ENCODE peak calls at places on chromosomes 7 and 10, in four cellular contexts. V, S, I and B are unnamed samples.

GRCh38 chr7:98314469-98314868 is 33.0 kb downstream of the BRI3 start:
- DNase-seq in V (no peak), S (peak), I (peak), B (no peak)

GRCh38 chr10:91286572-91286971 is 66.1 kb downstream of the PCGF5 start:
- DNase-seq in V (no peak), S (no peak), I (no peak), B (no peak)

GRCh38 chr7:90605055-90605454 is 8.9 kb downstream of the CDK14 start:
- DNase-seq in V (no peak), S (no peak), I (no peak), B (no peak)

GRCh38 chr10:109956454-109957091 is 33.3 kb upstream of the XPNPEP1 start:
- DNase-seq in V (peak), S (peak), I (peak), B (no peak)

GRCh38 chr7:26346611-26347200 is 55.0 kb downstream of the SNX10 start:
- DNase-seq in V (no peak), S (peak), I (peak), B (no peak)

GRCh38 chr10:62744136-62744535 is 60.4 kb upstream of the ADO start:
- DNase-seq in V (peak), S (no peak), I (peak), B (no peak)

GRCh38 chr7:158745057-158745715 is 40.6 kb upstream of the NCAPG2 start:
- DNase-seq in V (no peak), S (no peak), I (no peak), B (no peak)

GRCh38 chr10:87720665-87721064 is 61.0 kb downstream of the PAPSS2 start:
- DNase-seq in V (no peak), S (no peak), I (no peak), B (no peak)

GRCh38 chr10:122957474-122957873 is 3.4 kb upstream of the C10orf88 start:
- DNase-seq in V (no peak), S (peak), I (peak), B (no peak)

GRCh38 chr7:121032645-121033460 is 44.3 kb downstream of the CPED1 start:
- DNase-seq in V (no peak), S (peak), I (peak), B (no peak)

GRCh38 chr7:20320322-20320721 is 10.4 kb upstream of the ITGB8 start:
- DNase-seq in V (no peak), S (no peak), I (no peak), B (no peak)

GRCh38 chr7:42700376-42701327 is 211.2 kb downstream of the C7orf25 start:
- DNase-seq in V (no peak), S (no peak), I (no peak), B (no peak)

GRCh38 chr7:32102432-32102851 is 32.2 kb upstream of the PDE1C start:
- DNase-seq in V (no peak), S (no peak), I (no peak), B (no peak)

GRCh38 chr7:141246426-141246825 is 172.6 kb downstream of the TMEM178B start:
- DNase-seq in V (no peak), S (no peak), I (no peak), B (no peak)

GRCh38 chr7:25208525-25209221 is 19.6 kb downstream of the NPVF start:
- DNase-seq in V (no peak), S (no peak), I (no peak), B (no peak)

GRCh38 chr7:150941983-150942590 is 36.0 kb downstream of the KCNH2 start:
- DNase-seq in V (no peak), S (peak), I (no peak), B (no peak)

GRCh38 chr7:134829381-134829986 is 50.0 kb downstream of the CALD1 start:
- DNase-seq in V (no peak), S (no peak), I (no peak), B (no peak)

GRCh38 chr10:129971381-129972144 is 7.5 kb upstream of the EBF3 start:
- DNase-seq in V (peak), S (no peak), I (peak), B (no peak)

GRCh38 chr10:125260260-125260659 is 99.9 kb upstream of the CTBP2 start:
- DNase-seq in V (no peak), S (no peak), I (no peak), B (no peak)

GRCh38 chr7:132899-133298 is 59.5 kb upstream of the FAM20C start:
- DNase-seq in V (no peak), S (no peak), I (no peak), B (no peak)

GRCh38 chr7:96407427-96407826 is 85.5 kb upstream of the SLC25A13 start:
- DNase-seq in V (peak), S (peak), I (peak), B (no peak)

GRCh38 chr10:31961675-31962074 is 33.0 kb upstream of the ARHGAP12 start:
- DNase-seq in V (peak), S (peak), I (peak), B (no peak)

GRCh38 chr10:49293208-49293603 is 5.8 kb upstream of the C10orf71 start:
- DNase-seq in V (no peak), S (no peak), I (no peak), B (no peak)

GRCh38 chr10:47449102-47449978 is 34.6 kb downstream of the ANXA8 start:
- DNase-seq in V (no peak), S (no peak), I (no peak), B (no peak)

GRCh38 chr7:146331369-146331768 is 214.8 kb downstream of the CNTNAP2 start:
- DNase-seq in V (no peak), S (no peak), I (no peak), B (no peak)

GRCh38 chr7:38681882-38682281 is 50.7 kb upstream of the AMPH start:
- DNase-seq in V (peak), S (no peak), I (peak), B (no peak)

GRCh38 chr7:23471090-23471859 is 984 bp upstream of the IGF2BP3 start:
- DNase-seq in V (peak), S (no peak), I (peak), B (peak)

GRCh38 chr7:3200504-3200903 is 100.5 kb upstream of the SDK1 start:
- DNase-seq in V (peak), S (peak), I (peak), B (no peak)

GRCh38 chr10:85651507-85651902 is 715.1 kb downstream of the GRID1 start:
- DNase-seq in V (peak), S (no peak), I (no peak), B (no peak)

GRCh38 chr10:30170814-30171213 is 111.4 kb upstream of the JCAD start:
- DNase-seq in V (peak), S (peak), I (peak), B (no peak)

GRCh38 chr7:35839860-35840854 is 39.3 kb downstream of the SEPTIN7 start:
- DNase-seq in V (peak), S (peak), I (peak), B (no peak)

GRCh38 chr10:91590904-91591791 is 41.7 kb downstream of the PPP1R3C start:
- DNase-seq in V (peak), S (peak), I (peak), B (no peak)

GRCh38 chr7:31114593-31115343 is 62.7 kb downstream of the ADCYAP1R1 start:
- DNase-seq in V (peak), S (peak), I (peak), B (no peak)

GRCh38 chr7:116432517-116432916 is 67.0 kb upstream of the CAV2 start:
- DNase-seq in V (no peak), S (no peak), I (no peak), B (no peak)

GRCh38 chr10:11724938-11725776 is 17.0 kb upstream of the ECHDC3 start:
- DNase-seq in V (peak), S (peak), I (peak), B (no peak)

GRCh38 chr7:7851381-7851780 is 117.2 kb upstream of the GLCCI1 start:
- DNase-seq in V (peak), S (peak), I (no peak), B (no peak)

GRCh38 chr7:1807821-1808600 is 137.9 kb downstream of the ELFN1 start:
- DNase-seq in V (no peak), S (no peak), I (no peak), B (no peak)

GRCh38 chr10:131978851-131979250 is 2.9 kb downstream of the BNIP3 start:
- DNase-seq in V (no peak), S (no peak), I (no peak), B (no peak)

GRCh38 chr10:93697207-93697606 is 5.2 kb downstream of the FRA10AC1 start:
- DNase-seq in V (no peak), S (no peak), I (no peak), B (no peak)
- TF ChIP-seq CTCF in V (no peak), S (no peak), I (no peak), B (no peak)

GRCh38 chr7:100476903-100477870 is 1.8 kb downstream of the TSC22D4 start:
- DNase-seq in V (no peak), S (no peak), I (no peak), B (no peak)
- TF ChIP-seq CTCF in V (peak), S (peak), I (peak), B (no peak)

GRCh38 chr10:114271014-114271778 is 32.1 kb downstream of the VWA2 start:
- DNase-seq in V (peak), S (peak), I (no peak), B (no peak)
- TF ChIP-seq CTCF in V (no peak), S (no peak), I (no peak), B (no peak)

DNA sequence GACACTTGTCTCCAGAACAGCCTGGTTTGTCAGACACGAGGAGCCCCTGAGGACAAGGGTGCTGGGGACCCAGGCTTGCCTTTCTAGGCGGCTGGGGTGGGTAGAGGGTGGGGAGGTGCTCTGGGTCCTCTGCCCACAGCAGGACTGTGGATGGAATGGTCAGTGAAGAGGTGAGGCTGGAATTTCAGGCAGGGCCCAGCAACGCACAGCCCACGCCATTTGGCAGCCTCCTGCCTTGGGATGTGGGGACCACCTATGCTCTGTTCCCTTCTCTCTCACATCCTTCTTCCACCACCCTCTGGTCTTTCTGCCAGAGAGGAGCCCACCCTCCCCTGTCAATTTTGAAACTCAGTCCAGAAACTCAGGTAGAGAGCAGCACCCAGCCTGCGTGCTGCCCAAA is 103.2 kb downstream of the CXCL12 start:
- DNase-seq in V (no peak), S (no peak), I (no peak), B (no peak)
- TF ChIP-seq CTCF in V (no peak), S (no peak), I (no peak), B (no peak)

GRCh38 chr10:112435013-112435619 is 11.6 kb downstream of the ZDHHC6 start:
- DNase-seq in V (peak), S (peak), I (peak), B (no peak)
- TF ChIP-seq CTCF in V (peak), S (no peak), I (peak), B (peak)

DNA sequence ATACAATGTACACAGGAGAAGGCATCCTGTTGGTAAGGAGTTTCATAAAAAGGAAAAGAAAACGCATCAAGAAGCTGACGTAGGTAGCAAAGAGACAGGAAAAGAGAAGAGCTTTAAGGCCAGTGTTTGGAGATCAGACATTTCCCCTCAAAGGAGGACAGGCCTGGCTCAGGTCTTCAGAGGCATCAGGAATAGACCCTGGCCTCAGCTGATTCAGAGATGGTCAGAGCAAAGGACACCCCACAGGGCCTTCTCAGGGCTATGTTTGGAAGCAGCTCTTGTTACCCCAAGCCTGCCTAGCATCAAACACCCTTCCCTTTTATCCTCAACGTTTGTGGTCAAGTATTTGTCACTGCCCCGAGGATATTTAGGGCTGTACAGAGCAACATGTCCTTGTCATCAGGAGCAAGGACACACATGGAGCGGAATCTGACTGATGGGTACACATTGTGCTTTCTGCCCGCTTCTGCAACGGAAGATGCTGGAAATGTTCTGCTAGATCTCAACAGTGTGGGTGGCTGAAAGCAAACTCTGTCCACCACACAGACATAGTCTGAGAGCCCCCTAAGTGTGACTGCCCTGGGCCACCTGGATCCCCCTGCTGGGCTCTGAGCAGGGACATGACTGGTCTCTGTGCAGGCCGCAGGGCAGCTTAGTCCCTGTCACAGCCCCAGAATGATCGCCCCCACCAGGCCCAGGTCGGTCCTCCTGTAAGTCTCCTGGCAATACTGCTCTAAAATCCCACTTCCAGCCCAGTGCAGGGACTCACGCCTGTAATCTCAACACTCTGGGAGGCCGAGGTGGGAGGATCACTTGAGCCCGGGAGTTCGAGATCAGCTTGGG is 1.0 kb upstream of the ZDHHC4 start:
- DNase-seq in V (no peak), S (no peak), I (no peak), B (no peak)
- TF ChIP-seq CTCF in V (no peak), S (no peak), I (no peak), B (no peak)